ENCODE peak calls at places on chromosomes 4 and X, in four cellular contexts. M is fibroblast of lung, V is HTR-8/SVneo, K is M059J. S is an unnamed sample.

GRCh38 chr4:88600129-88600849 is 8.0 kb downstream of the HERC3 start:
- DNase-seq in M (peak; percentile 67), V (no peak), K (peak; percentile 84), S (no peak)

GRCh38 chr4:174144081-174144480 is 139.4 kb downstream of the FBXO8 start:
- DNase-seq in M (no peak), V (no peak), K (no peak), S (no peak)

GRCh38 chr4:94791701-94792100 is 33.9 kb downstream of the BMPR1B start:
- DNase-seq in M (no peak), V (no peak), K (no peak), S (no peak)

GRCh38 chr4:39068907-39069306 is 6.9 kb downstream of the KLHL5 start:
- DNase-seq in M (no peak), V (no peak), K (no peak), S (no peak)

GRCh38 chr4:83282049-83282535 is 2.5 kb downstream of the COQ2 start:
- DNase-seq in M (peak; percentile 78), V (peak; percentile 19), K (peak; percentile 60), S (peak; percentile 66)

GRCh38 chrX:17833954-17834353 is 27.1 kb downstream of the RAI2 start:
- DNase-seq in M (no peak), V (no peak), K (no peak), S (no peak)

GRCh38 chr4:15131551-15131950 is 129.3 kb downstream of the CPEB2 start:
- DNase-seq in M (no peak), V (no peak), K (no peak), S (no peak)

GRCh38 chr4:185080545-185080944 is 62.3 kb downstream of the HELT start:
- DNase-seq in M (no peak), V (no peak), K (no peak), S (no peak)

GRCh38 chr4:186104114-186104894 is at the start of gene FAM149A:
- DNase-seq in M (peak; percentile 1), V (peak; percentile 71), K (no peak), S (no peak)

GRCh38 chr4:54152846-54153600 is 53.1 kb downstream of the GSX2 start:
- DNase-seq in M (peak; percentile 18), V (no peak), K (peak; percentile 84), S (peak; percentile 93)

GRCh38 chr4:151658959-151659593 is 101.7 kb downstream of the GATB start:
- DNase-seq in M (peak; percentile 34), V (no peak), K (peak; percentile 39), S (peak; percentile 19)

GRCh38 chrX:124117325-124117724 is 155.8 kb downstream of the STAG2 start:
- DNase-seq in M (no peak), V (no peak), K (no peak), S (peak; percentile 26)

GRCh38 chr4:4673070-4673469 is 131.2 kb upstream of the STX18 start:
- DNase-seq in M (peak; percentile 56), V (no peak), K (no peak), S (no peak)

GRCh38 chr4:125677665-125678307 is 363.0 kb downstream of the FAT4 start:
- DNase-seq in M (peak; percentile 3), V (no peak), K (peak; percentile 10), S (peak; percentile 20)

GRCh38 chr4:119310826-119311225 is 11.1 kb downstream of the FABP2 start:
- DNase-seq in M (peak; percentile 12), V (no peak), K (no peak), S (no peak)

GRCh38 chr4:180527993-180528392 is 1715.2 kb upstream of the TENM3 start:
- DNase-seq in M (no peak), V (no peak), K (no peak), S (no peak)

GRCh38 chr4:67522851-67523671 is 22.2 kb downstream of the CENPC start:
- DNase-seq in M (peak; percentile 42), V (no peak), K (peak; percentile 9), S (no peak)

GRCh38 chrX:14963447-14964236 is 90.4 kb downstream of the MOSPD2 start:
- DNase-seq in M (peak; percentile 5), V (peak; percentile 34), K (peak; percentile 91), S (peak; percentile 67)

GRCh38 chr4:8179074-8179473 is 20.0 kb upstream of the SH3TC1 start:
- DNase-seq in M (no peak), V (no peak), K (no peak), S (no peak)

GRCh38 chr4:87734936-87735335 is 64.4 kb upstream of the IBSP start:
- DNase-seq in M (no peak), V (no peak), K (peak; percentile 9), S (peak; percentile 43)

GRCh38 chrX:39202641-39203040 is 401.4 kb downstream of the MID1IP1 start:
- DNase-seq in M (no peak), V (no peak), K (no peak), S (no peak)

GRCh38 chrX:122982521-122982920 is 201.6 kb upstream of the GRIA3 start:
- DNase-seq in M (no peak), V (no peak), K (no peak), S (no peak)

GRCh38 chr4:14568356-14568755 is 433.9 kb upstream of the CPEB2 start:
- DNase-seq in M (peak; percentile 54), V (no peak), K (no peak), S (no peak)

GRCh38 chr4:174563399-174563798 is 41.1 kb upstream of the HPGD start:
- DNase-seq in M (no peak), V (no peak), K (no peak), S (no peak)

S was measured in renal cortical epithelial cell.